ENCODE peak calls at places on chromosomes 3 and 15, in five cellular contexts. One of them, this sample, is unnamed.

GRCh38 chr3:50124363-50125226 is 30.5 kb upstream of the SEMA3F start:
- DNase-seq in GM12878: no peak
- DNase-seq in HepG2: no peak
- DNase-seq in H1: no peak
- DNase-seq in K562: no peak
- DNase-seq in this sample: no peak

GRCh38 chr3:8996681-8997121 is 33.4 kb upstream of the RAD18 start:
- DNase-seq in GM12878: no peak
- DNase-seq in HepG2: peak
- DNase-seq in H1: no peak
- DNase-seq in K562: peak
- DNase-seq in this sample: no peak

GRCh38 chr3:140593766-140594165 is 84.1 kb upstream of the TRIM42 start:
- DNase-seq in H1: no peak
- DNase-seq in HepG2: no peak
- DNase-seq in K562: peak
- DNase-seq in GM12878: no peak
- DNase-seq in this sample: no peak

GRCh38 chr3:119257654-119258410 is 17.2 kb upstream of the B4GALT4 start:
- DNase-seq in GM12878: no peak
- DNase-seq in HepG2: no peak
- DNase-seq in K562: no peak
- DNase-seq in H1: no peak
- DNase-seq in this sample: no peak

GRCh38 chr3:112775011-112775742 is 71.5 kb downstream of the CD200R1L start:
- DNase-seq in GM12878: no peak
- DNase-seq in HepG2: no peak
- DNase-seq in K562: no peak
- DNase-seq in H1: no peak
- DNase-seq in this sample: no peak

GRCh38 chr3:58175429-58176184 is 35.2 kb downstream of the DNASE1L3 start:
- DNase-seq in GM12878: no peak
- DNase-seq in H1: no peak
- DNase-seq in HepG2: peak
- DNase-seq in K562: peak
- DNase-seq in this sample: no peak

GRCh38 chr15:82663186-82663600 is 16.0 kb upstream of the CPEB1 start:
- DNase-seq in K562: peak
- DNase-seq in HepG2: peak
- DNase-seq in GM12878: no peak
- DNase-seq in H1: no peak
- DNase-seq in this sample: no peak

GRCh38 chr15:36053746-36054145 is 507.8 kb upstream of the DPH6 start:
- DNase-seq in H1: no peak
- DNase-seq in GM12878: no peak
- DNase-seq in HepG2: no peak
- DNase-seq in K562: no peak
- DNase-seq in this sample: no peak

GRCh38 chr3:192496951-192497350 is 230.4 kb downstream of the FGF12 start:
- DNase-seq in GM12878: no peak
- DNase-seq in HepG2: no peak
- DNase-seq in H1: no peak
- DNase-seq in K562: no peak
- DNase-seq in this sample: no peak

GRCh38 chr3:115922681-115923347 is 299.5 kb downstream of the GAP43 start:
- DNase-seq in H1: peak
- DNase-seq in HepG2: peak
- DNase-seq in GM12878: no peak
- DNase-seq in K562: peak
- DNase-seq in this sample: peak

GRCh38 chr3:137948400-137949072 is 61.4 kb upstream of the CLDN18 start:
- DNase-seq in K562: no peak
- DNase-seq in GM12878: no peak
- DNase-seq in HepG2: no peak
- DNase-seq in H1: no peak
- DNase-seq in this sample: no peak

GRCh38 chr3:126494831-126495230 is 19.1 kb upstream of the ZXDC start:
- DNase-seq in GM12878: no peak
- DNase-seq in HepG2: no peak
- DNase-seq in H1: no peak
- DNase-seq in K562: no peak
- DNase-seq in this sample: no peak

GRCh38 chr3:161423911-161424522 is 52.7 kb upstream of the SPTSSB start:
- DNase-seq in H1: no peak
- DNase-seq in HepG2: peak
- DNase-seq in K562: peak
- DNase-seq in GM12878: no peak
- DNase-seq in this sample: peak

GRCh38 chr3:69143605-69144004 is 21.2 kb upstream of the LMOD3 start:
- DNase-seq in H1: no peak
- DNase-seq in HepG2: no peak
- DNase-seq in GM12878: no peak
- DNase-seq in K562: peak
- DNase-seq in this sample: peak

GRCh38 chr3:50616003-50616769 is 765 bp upstream of the MAPKAPK3 start:
- DNase-seq in GM12878: no peak
- DNase-seq in K562: peak
- DNase-seq in H1: peak
- DNase-seq in HepG2: peak
- DNase-seq in this sample: peak

GRCh38 chr3:124686028-124686670 is 44.1 kb upstream of the UMPS start:
- DNase-seq in HepG2: no peak
- DNase-seq in GM12878: no peak
- DNase-seq in H1: no peak
- DNase-seq in K562: no peak
- DNase-seq in this sample: no peak

GRCh38 chr3:142987080-142987700 is 14.2 kb upstream of the U2SURP start:
- DNase-seq in HepG2: peak
- DNase-seq in K562: peak
- DNase-seq in GM12878: no peak
- DNase-seq in H1: no peak
- DNase-seq in this sample: no peak

GRCh38 chr3:61768284-61769012 is 207.1 kb downstream of the PTPRG start:
- DNase-seq in HepG2: no peak
- DNase-seq in H1: no peak
- DNase-seq in K562: no peak
- DNase-seq in GM12878: no peak
- DNase-seq in this sample: no peak

GRCh38 chr3:46998121-46998851 is 18.8 kb downstream of the NBEAL2 start:
- DNase-seq in H1: peak
- DNase-seq in K562: peak
- DNase-seq in HepG2: peak
- DNase-seq in GM12878: no peak
- DNase-seq in this sample: peak

GRCh38 chr15:81357178-81357686 is 16.8 kb downstream of the TMC3 start:
- DNase-seq in HepG2: peak
- DNase-seq in GM12878: no peak
- DNase-seq in K562: peak
- DNase-seq in H1: no peak
- DNase-seq in this sample: peak

GRCh38 chr15:84817461-84818081 is 415 bp downstream of the ALPK3 start:
- DNase-seq in HepG2: no peak
- DNase-seq in H1: no peak
- DNase-seq in K562: no peak
- DNase-seq in GM12878: no peak
- DNase-seq in this sample: no peak
- TF ChIP-seq ZNF274 in HepG2: no peak
- TF ChIP-seq ZNF274 in H1: no peak
- TF ChIP-seq ZNF274 in K562: no peak
- TF ChIP-seq ZNF274 in GM12878: no peak
- TF ChIP-seq ZNF274 in this sample: no peak

DNA sequence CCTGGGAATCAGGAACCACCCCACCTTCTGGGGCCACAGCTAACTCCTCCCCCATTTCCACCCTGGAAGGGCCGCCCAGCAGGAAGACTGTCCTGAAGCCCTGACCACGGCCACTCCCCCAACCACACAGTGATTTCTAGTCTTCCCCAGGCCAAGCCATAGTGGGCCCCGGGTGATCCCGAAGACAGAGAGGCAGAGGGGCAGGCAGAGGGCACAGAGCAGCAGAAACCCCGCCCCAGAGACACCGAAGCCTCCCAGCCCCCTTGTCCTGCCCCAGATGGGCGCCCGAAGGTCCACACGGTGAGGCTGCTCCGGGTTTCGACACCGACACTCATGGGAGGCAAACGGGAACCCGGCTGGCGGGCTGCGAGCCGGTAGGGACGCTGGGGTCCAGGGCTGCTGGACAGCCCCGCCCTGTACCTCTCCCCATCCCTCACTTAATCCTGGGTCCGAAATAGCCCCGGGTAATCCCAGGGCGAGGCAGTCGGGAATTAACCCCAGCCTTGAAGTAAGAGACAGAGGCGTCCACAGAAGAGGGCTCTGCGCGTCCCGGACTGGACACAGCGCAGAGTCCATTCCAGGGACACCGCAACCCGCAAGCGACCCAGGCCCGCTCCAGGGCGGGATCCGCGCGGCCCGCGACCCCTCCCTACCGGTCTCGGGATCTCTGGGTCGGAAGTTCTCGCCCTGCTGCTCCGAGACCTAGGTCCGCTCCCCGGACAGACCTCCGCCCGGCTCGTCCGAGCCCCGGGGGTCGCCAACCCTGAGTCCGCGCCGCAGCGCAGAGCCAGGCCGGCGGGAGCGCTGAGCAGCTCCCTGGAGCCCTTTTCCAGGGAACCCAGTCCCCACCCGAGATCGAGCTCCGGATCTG is 138.2 kb downstream of the NUP210 start:
- DNase-seq in K562: peak
- DNase-seq in GM12878: no peak
- DNase-seq in H1: no peak
- DNase-seq in HepG2: peak
- DNase-seq in this sample: no peak
- TF ChIP-seq POLR2A in K562: no peak
- TF ChIP-seq POLR2A in GM12878: no peak
- TF ChIP-seq POLR2A in H1: no peak
- TF ChIP-seq POLR2A in HepG2: peak
- TF ChIP-seq POLR2A in this sample: no peak

DNA sequence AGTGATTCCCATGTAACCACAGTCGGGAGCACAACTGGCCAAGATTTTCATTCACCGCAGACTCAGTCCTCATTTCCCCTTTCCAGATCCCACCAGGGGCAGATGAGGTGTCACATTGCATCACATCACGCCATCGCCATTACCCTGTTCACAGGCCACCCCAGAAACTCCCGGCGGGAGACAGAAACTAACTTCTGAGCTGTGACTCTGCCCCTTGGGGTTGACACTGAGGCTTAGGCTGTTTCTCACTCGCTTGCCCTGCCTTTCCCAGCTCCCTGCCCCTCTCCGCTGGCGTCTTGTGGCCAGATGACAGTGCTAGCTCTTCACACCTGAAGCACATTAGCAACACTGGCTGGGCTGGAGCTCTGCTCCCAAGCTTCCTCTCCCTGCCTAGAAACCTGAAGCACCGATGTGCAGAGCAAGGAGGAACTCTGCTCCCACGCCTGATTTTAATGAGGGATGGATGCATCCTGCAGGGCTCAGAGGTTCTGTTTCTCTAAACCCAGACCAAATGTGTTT is 88.8 kb upstream of the CTDSPL start:
- DNase-seq in H1: no peak
- DNase-seq in K562: no peak
- DNase-seq in HepG2: no peak
- DNase-seq in GM12878: no peak
- DNase-seq in this sample: no peak
- TF ChIP-seq ZNF274 in H1: no peak
- TF ChIP-seq ZNF274 in K562: no peak
- TF ChIP-seq ZNF274 in HepG2: no peak
- TF ChIP-seq ZNF274 in GM12878: no peak
- TF ChIP-seq ZNF274 in this sample: no peak

GRCh38 chr3:184249412-184250166 is at the start of gene EEF1AKMT4:
- DNase-seq in GM12878: peak
- DNase-seq in K562: peak
- DNase-seq in HepG2: peak
- DNase-seq in H1: peak
- DNase-seq in this sample: peak

GRCh38 chr3:184250167-184250828 is 826 bp downstream of the EEF1AKMT4 start:
- DNase-seq in GM12878: peak
- DNase-seq in HepG2: peak
- DNase-seq in H1: peak
- DNase-seq in K562: peak
- DNase-seq in this sample: peak

GRCh38 chr3:184248454-184249411 is at the start of gene ALG3:
- DNase-seq in H1: no peak
- DNase-seq in HepG2: peak
- DNase-seq in K562: peak
- DNase-seq in GM12878: peak
- DNase-seq in this sample: peak
- TF ChIP-seq POLR2A in H1: peak
- TF ChIP-seq POLR2A in HepG2: peak
- TF ChIP-seq POLR2A in K562: peak
- TF ChIP-seq POLR2A in GM12878: peak
- TF ChIP-seq POLR2A in this sample: peak

DNA sequence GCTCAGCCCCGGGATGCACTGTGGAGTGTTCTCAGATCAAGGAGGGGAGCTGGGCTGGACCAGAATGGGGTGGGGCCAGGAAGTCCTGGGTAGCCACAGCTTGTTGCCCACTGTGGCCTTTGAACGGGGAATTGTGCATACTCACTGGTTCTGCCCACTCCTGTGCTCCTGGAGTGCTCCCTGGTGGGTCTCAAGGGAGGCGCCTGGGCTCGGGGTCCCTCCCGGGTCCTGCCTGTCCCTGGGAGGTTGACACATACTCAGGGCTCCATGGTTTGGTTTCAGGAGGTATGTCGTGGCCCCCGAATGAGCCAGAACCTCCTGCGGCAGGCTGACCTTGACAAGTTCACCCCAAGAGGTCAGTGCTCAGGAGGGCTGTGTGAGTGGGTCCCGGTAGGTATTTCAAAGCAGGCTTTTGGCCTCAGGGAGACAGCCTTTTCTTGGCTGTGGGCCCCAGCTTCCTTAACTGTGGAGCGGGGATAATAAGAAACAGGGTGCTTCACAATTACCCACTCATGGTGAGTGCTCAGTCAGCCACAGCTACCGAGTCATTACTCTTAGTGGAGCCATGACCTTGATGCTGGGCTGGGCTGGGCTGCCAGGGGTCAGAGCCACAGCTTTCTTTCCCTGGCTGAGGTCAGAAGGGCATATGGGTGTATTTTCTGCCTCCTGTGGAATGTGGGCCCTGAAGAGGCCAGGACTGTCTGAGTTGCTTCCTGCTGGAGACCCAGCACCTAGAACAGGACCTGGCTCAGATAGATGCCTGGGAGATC is 7.6 kb downstream of the DNAH1 start:
- DNase-seq in K562: no peak
- DNase-seq in GM12878: no peak
- DNase-seq in H1: no peak
- DNase-seq in HepG2: peak
- DNase-seq in this sample: no peak
- TF ChIP-seq ZNF274 in K562: no peak
- TF ChIP-seq ZNF274 in GM12878: no peak
- TF ChIP-seq ZNF274 in H1: no peak
- TF ChIP-seq ZNF274 in HepG2: no peak
- TF ChIP-seq ZNF274 in this sample: no peak